ENCODE peak calls at places on chromosomes 2 and 18, in ten cellular contexts. N is HEK293T; T is left ventricle myocardium inferior; C is SW 1271; P is activated CD4-positive, alpha-beta T cell treated with anti-CD3 and anti-CD28 coated beads for 1 hour; F is stimulated activated CD4-positive, alpha-beta T cell treated with anti-CD3 and anti-CD28 coated beads, Interleukin-2, amount 100 ng/mL, for 48 hours; O is A172; B is kidney; U is EH; K is T-helper 1 cell. V is an unnamed sample.

GRCh38 chr2:160319700-160320099 is 119.6 kb upstream of the ITGB6 start:
- DNase-seq in B (no peak), O (no peak), P (no peak), C (no peak), T (no peak), U (no peak), F (no peak), N (no peak), K (no peak), V (no peak)

GRCh38 chr2:209391776-209392401 is 32.0 kb upstream of the MAP2 start:
- DNase-seq in O (peak), P (no peak), U (peak), N (no peak), F (no peak), T (no peak), C (peak), K (no peak), B (no peak), V (no peak)

GRCh38 chr2:118865106-118865505 is 17.7 kb upstream of the EN1 start:
- DNase-seq in B (no peak), O (peak), F (no peak), T (no peak), U (peak), N (peak), C (peak), P (no peak), K (peak), V (no peak)

GRCh38 chr2:8594731-8595427 is 87.0 kb upstream of the ID2 start:
- DNase-seq in C (no peak), T (no peak), O (no peak), K (no peak), P (no peak), U (no peak), B (no peak), N (no peak), F (no peak), V (no peak)

GRCh38 chr2:95275601-95276243 is 1.5 kb downstream of the PROM2 start:
- DNase-seq in K (no peak), U (no peak), O (no peak), T (no peak), C (no peak), B (peak), P (no peak), F (no peak), N (no peak), V (peak)

GRCh38 chr2:38866773-38867443 is 8.8 kb downstream of the DHX57 start:
- DNase-seq in U (no peak), B (no peak), O (no peak), P (no peak), F (no peak), N (no peak), T (no peak), K (peak), C (no peak), V (no peak)

GRCh38 chr2:26196683-26197418 is 24.0 kb downstream of the GAREM2 start:
- DNase-seq in K (no peak), C (no peak), T (no peak), B (no peak), N (no peak), P (no peak), U (no peak), F (no peak), O (no peak), V (no peak)

GRCh38 chr2:170144758-170145157 is 33.2 kb upstream of the MYO3B start:
- DNase-seq in P (no peak), B (no peak), C (no peak), T (no peak), F (no peak), O (no peak), N (no peak), K (no peak), U (no peak), V (no peak)

GRCh38 chr2:12663306-12664037 is 53.3 kb upstream of the TRIB2 start:
- DNase-seq in O (no peak), K (no peak), P (no peak), T (peak), F (no peak), C (no peak), U (no peak), B (no peak), N (no peak), V (no peak)

GRCh38 chr2:1593371-1594205 is 150.7 kb downstream of the PXDN start:
- DNase-seq in T (peak), P (no peak), O (peak), F (no peak), B (peak), K (no peak), N (no peak), U (peak), C (no peak), V (no peak)

GRCh38 chr2:70304501-70304900 is 2.6 kb upstream of the FAM136A start:
- DNase-seq in T (no peak), N (no peak), K (no peak), O (no peak), P (no peak), F (no peak), U (no peak), B (no peak), C (no peak), V (no peak)

GRCh38 chr2:121336528-121337294 is 51.7 kb upstream of the TFCP2L1 start:
- DNase-seq in N (no peak), B (no peak), F (no peak), C (no peak), K (no peak), O (no peak), P (no peak), T (no peak), U (no peak), V (no peak)

GRCh38 chr2:189614585-189614984 is 34.0 kb upstream of the SLC40A1 start:
- DNase-seq in K (no peak), F (no peak), B (no peak), U (no peak), T (no peak), P (no peak), N (no peak), O (no peak), C (no peak), V (no peak)

GRCh38 chr2:234189230-234189629 is 138.7 kb downstream of the SPP2 start:
- DNase-seq in K (no peak), N (no peak), C (no peak), B (no peak), O (no peak), U (no peak), T (no peak), F (no peak), P (no peak), V (no peak)

GRCh38 chr2:85760872-85761271 is 7.1 kb downstream of the ATOH8 start:
- DNase-seq in T (no peak), C (no peak), U (no peak), N (no peak), O (no peak), K (no peak), B (peak), F (no peak), P (no peak), V (no peak)

GRCh38 chr2:143026411-143027054 is 102.7 kb upstream of the ARHGAP15 start:
- DNase-seq in P (no peak), N (no peak), T (no peak), B (peak), U (no peak), F (no peak), C (no peak), O (no peak), K (no peak), V (no peak)

GRCh38 chr2:197088694-197089093 is 162.2 kb upstream of the PGAP1 start:
- DNase-seq in U (peak), N (no peak), T (no peak), O (peak), F (no peak), B (no peak), K (no peak), C (no peak), P (no peak), V (no peak)

GRCh38 chr2:116142828-116143227 is 1671.7 kb upstream of the DDX18 start:
- DNase-seq in K (no peak), F (no peak), C (no peak), O (no peak), T (no peak), P (no peak), N (no peak), B (no peak), U (no peak), V (no peak)

GRCh38 chr2:6982934-6983589 is 65.8 kb downstream of the RNF144A start:
- DNase-seq in N (no peak), C (no peak), U (no peak), B (no peak), P (no peak), F (no peak), K (no peak), O (no peak), T (no peak), V (no peak)

GRCh38 chr2:153222231-153223165 is 256.1 kb downstream of the RPRM start:
- DNase-seq in P (no peak), B (peak), N (no peak), C (no peak), U (no peak), K (no peak), T (no peak), F (no peak), O (no peak), V (no peak)

GRCh38 chr2:156892449-156893335 is 364.8 kb upstream of the GALNT5 start:
- DNase-seq in T (no peak), C (peak), P (no peak), N (peak), F (no peak), B (no peak), K (peak), U (peak), O (peak), V (no peak)

GRCh38 chr2:180405520-180405919 is 398.4 kb upstream of the CWC22 start:
- DNase-seq in P (no peak), N (no peak), T (no peak), B (no peak), F (no peak), C (no peak), U (no peak), O (no peak), K (no peak), V (no peak)

GRCh38 chr2:216340280-216340631 is 32.0 kb downstream of the MARCHF4 start:
- DNase-seq in C (no peak), F (no peak), U (no peak), N (no peak), T (no peak), O (no peak), P (no peak), B (no peak), K (no peak), V (no peak)

GRCh38 chr2:127416486-127417001 is 1.7 kb upstream of the PROC start:
- DNase-seq in N (no peak), K (no peak), P (no peak), T (no peak), B (no peak), F (no peak), C (no peak), O (no peak), U (no peak), V (no peak)

GRCh38 chr18:25298853-25299274 is 53.1 kb downstream of the ZNF521 start:
- DNase-seq in K (no peak), U (peak), O (no peak), P (no peak), N (no peak), F (no peak), T (peak), C (peak), B (no peak), V (no peak)

GRCh38 chr18:26813043-26813442 is 52.5 kb downstream of the AQP4 start:
- DNase-seq in U (no peak), P (no peak), N (peak), K (no peak), O (no peak), T (no peak), F (no peak), B (no peak), C (peak), V (peak)

GRCh38 chr2:20558391-20559150 is 92.3 kb downstream of the HS1BP3 start:
- DNase-seq in O (no peak), T (no peak), N (no peak), U (no peak), C (no peak), K (no peak), B (no peak), P (no peak), F (no peak), V (no peak)

V was measured in right lobe of liver.